ENCODE peak calls at places on chromosome 10, in nine cellular contexts. W is neural crest cell; M is central memory CD8-positive, alpha-beta T cell; J is mucosa of gallbladder; E is skeletal muscle cell; I is HCT116; X is amniotic epithelial cell; P is neuronal stem cell; L is stimulated activated CD4-positive, alpha-beta T cell treated with anti-CD3 and anti-CD28 coated beads, Interleukin-12 subunit alpha, Interleukin-12 subunit beta, amount 100 ng/mL, for 24 hours. V is an unnamed sample.

GRCh38 chr10:68989317-68989990 is 851 bp downstream of the KIFBP start:
- DNase-seq in X (no peak), P (no peak), M (no peak), L (no peak), E (no peak), I (no peak), W (peak; percentile 16), J (no peak), V (no peak)

GRCh38 chr10:91424016-91424415 is 13.9 kb downstream of the HECTD2 start:
- DNase-seq in I (no peak), W (no peak), X (no peak), M (no peak), P (no peak), L (no peak), E (no peak), J (no peak), V (no peak)

GRCh38 chr10:53646525-53646924 is 873.9 kb upstream of the MBL2 start:
- DNase-seq in W (no peak), P (no peak), I (no peak), E (no peak), M (no peak), L (no peak), J (peak; percentile 19), X (no peak), V (no peak)

GRCh38 chr10:125121003-125121402 is 39.4 kb downstream of the CTBP2 start:
- DNase-seq in I (peak; percentile 88), E (no peak), P (no peak), L (no peak), M (no peak), J (no peak), X (no peak), W (no peak), V (no peak)

GRCh38 chr10:119521443-119522204 is 20.9 kb downstream of the RGS10 start:
- DNase-seq in W (no peak), P (no peak), X (peak; percentile 54), I (peak; percentile 89), E (no peak), M (no peak), L (no peak), J (no peak), V (peak; percentile 8)

GRCh38 chr10:60387531-60387930 is 2.1 kb downstream of the ANK3 start:
- DNase-seq in X (no peak), I (no peak), L (no peak), J (no peak), W (no peak), P (no peak), M (no peak), E (no peak), V (no peak)

GRCh38 chr10:81873932-81874816 is 820 bp upstream of the NRG3 start:
- DNase-seq in J (peak; percentile 70), W (peak; percentile 69), P (peak; percentile 85), L (no peak), X (peak; percentile 73), M (no peak), E (no peak), I (no peak), V (no peak)

GRCh38 chr10:26214004-26214403 is 2.6 kb upstream of the GAD2 start:
- DNase-seq in W (no peak), J (no peak), P (peak; percentile 45), L (no peak), I (no peak), M (no peak), E (no peak), X (no peak), V (no peak)

GRCh38 chr10:101840102-101840684 is 3.4 kb downstream of the KCNIP2 start:
- DNase-seq in L (no peak), W (no peak), J (no peak), X (no peak), I (no peak), M (no peak), P (no peak), E (no peak), V (no peak)

GRCh38 chr10:14397069-14397468 is 66.3 kb upstream of the FRMD4A start:
- DNase-seq in L (no peak), W (no peak), X (peak; percentile 96), E (peak; percentile 92), M (no peak), P (no peak), I (no peak), J (peak; percentile 61), V (no peak)

V was measured in Panc1.